ENCODE peak calls at places on chromosomes 12 and 14, in nine cellular contexts. C is hypothalamus; B is NCI-H1105; K is GM06990; V is SW480; N is uterus; X is CD8-positive, alpha-beta memory T cell; H is skeletal muscle cell; E is DMS53. Z is an unnamed sample.
A peak's percentile ranks its signal among the peaks of the same experiment; 100 is the strongest.

GRCh38 chr14:104972301-104973211 is 5.6 kb downstream of the AHNAK2 start:
- DNase-seq in C (no peak), B (no peak), K (no peak), V (peak; percentile 97), N (peak; percentile 77), X (no peak), H (no peak), E (peak; percentile 94), Z (no peak)

GRCh38 chr12:25811656-25812126 is 146.8 kb upstream of the RASSF8 start:
- DNase-seq in C (no peak), B (no peak), K (peak; percentile 59), V (peak; percentile 48), N (no peak), X (no peak), H (no peak), E (peak; percentile 97), Z (no peak)

GRCh38 chr14:94936901-94937321 is 167.0 kb upstream of the GSC start:
- DNase-seq in C (peak; percentile 31), B (no peak), K (no peak), V (no peak), N (peak; percentile 64), X (no peak), H (no peak), E (no peak), Z (no peak)

GRCh38 chr14:68708343-68708742 is 84.5 kb downstream of the ZFP36L1 start:
- DNase-seq in C (no peak), B (no peak), K (no peak), V (no peak), N (no peak), X (no peak), H (no peak), E (no peak), Z (no peak)

GRCh38 chr12:78359530-78359929 is 505.0 kb upstream of the SYT1 start:
- DNase-seq in C (no peak), B (no peak), K (no peak), V (no peak), N (peak; percentile 56), X (no peak), H (peak; percentile 54), E (no peak), Z (peak; percentile 27)

GRCh38 chr14:96145116-96145864 is 59.3 kb upstream of the BDKRB2 start:
- DNase-seq in C (no peak), B (no peak), K (no peak), V (no peak), N (no peak), X (no peak), H (no peak), E (no peak), Z (peak; percentile 58)

GRCh38 chr14:95519699-95520098 is 3.2 kb upstream of the SYNE3 start:
- DNase-seq in C (no peak), B (no peak), K (peak; percentile 55), V (peak; percentile 95), N (peak; percentile 74), X (peak; percentile 62), H (no peak), E (no peak), Z (no peak)

GRCh38 chr12:26936559-26937442 is 980 bp downstream of the INTS13 start:
- DNase-seq in C (no peak), B (no peak), K (no peak), V (peak; percentile 34), N (no peak), X (peak; percentile 23), H (no peak), E (peak; percentile 47), Z (no peak)

GRCh38 chr12:84911331-84912190 is 1.0 kb downstream of the SLC6A15 start:
- DNase-seq in C (peak; percentile 48), B (peak; percentile 80), K (no peak), V (peak; percentile 14), N (peak; percentile 37), X (no peak), H (no peak), E (peak; percentile 81), Z (peak; percentile 67)

GRCh38 chr12:19093218-19093617 is 36.3 kb upstream of the PLEKHA5 start:
- DNase-seq in C (no peak), B (no peak), K (no peak), V (no peak), N (no peak), X (no peak), H (no peak), E (no peak), Z (no peak)

GRCh38 chr12:76312314-76312713 is 35.9 kb downstream of the BBS10 start:
- DNase-seq in C (no peak), B (no peak), K (no peak), V (no peak), N (no peak), X (no peak), H (no peak), E (no peak), Z (no peak)

GRCh38 chr12:100434177-100434576 is 39.5 kb upstream of the NR1H4 start:
- DNase-seq in C (no peak), B (no peak), K (no peak), V (no peak), N (no peak), X (no peak), H (no peak), E (no peak), Z (no peak)

GRCh38 chr12:124548854-124549378 is 18.5 kb downstream of the NCOR2 start:
- DNase-seq in C (no peak), B (no peak), K (no peak), V (no peak), N (peak; percentile 66), X (no peak), H (no peak), E (no peak), Z (no peak)

GRCh38 chr12:8661751-8662150 is 875 bp downstream of the MFAP5 start:
- DNase-seq in C (no peak), B (no peak), K (no peak), V (no peak), N (no peak), X (no peak), H (no peak), E (no peak), Z (no peak)

GRCh38 chr14:104639889-104640548 is 35.4 kb upstream of the TMEM179 start:
- DNase-seq in C (peak; percentile 33), B (peak; percentile 29), K (peak; percentile 62), V (peak; percentile 81), N (no peak), X (peak; percentile 14), H (peak; percentile 7), E (peak; percentile 69), Z (peak; percentile 16)

GRCh38 chr12:96212456-96213375 is 18.5 kb downstream of the ELK3 start:
- DNase-seq in C (no peak), B (no peak), K (no peak), V (peak; percentile 98), N (no peak), X (no peak), H (no peak), E (no peak), Z (no peak)

GRCh38 chr12:4274960-4275868 is 1.7 kb downstream of the CCND2 start:
- DNase-seq in C (no peak), B (no peak), K (peak; percentile 38), V (peak; percentile 47), N (peak; percentile 41), X (no peak), H (no peak), E (peak; percentile 96), Z (no peak)

GRCh38 chr12:57128519-57129247 is 400 bp downstream of the LRP1 start:
- DNase-seq in C (no peak), B (no peak), K (no peak), V (no peak), N (peak; percentile 48), X (no peak), H (no peak), E (peak; percentile 41), Z (no peak)

GRCh38 chr14:52545584-52546317 is 6.6 kb downstream of the TXNDC16 start:
- DNase-seq in C (no peak), B (no peak), K (no peak), V (no peak), N (no peak), X (no peak), H (no peak), E (no peak), Z (no peak)

GRCh38 chr14:59254146-59254910 is 65.9 kb downstream of the DAAM1 start:
- DNase-seq in C (no peak), B (no peak), K (no peak), V (no peak), N (peak; percentile 58), X (no peak), H (peak; percentile 97), E (peak; percentile 24), Z (peak; percentile 86)

Z was measured in astrocyte of the cerebellum.